ENCODE peak calls at places on chromosomes 12 and 14, in ten cellular contexts. S is RWPE1; E is adrenal gland; I is HCT116; Q is A549; M is stimulated activated CD8-positive, alpha-beta memory T cell treated with anti-CD3 and anti-CD28 coated beads, Interleukin-15, amount 100 ng/mL, for 1 hour; V is NAMALWA; W is GM10248; Z is stimulated activated CD4-positive, alpha-beta T cell treated with anti-CD3 and anti-CD28 coated beads, Interleukin-1b, Interleukin-23, amount 100 ng/mL, for 24 hours; H is naive thymus-derived CD8-positive, alpha-beta T cell. K is an unnamed sample.

GRCh38 chr14:21101802-21102413 is 1.0 kb downstream of the TMEM253 start:
- DNase-seq in E (no peak), Z (no peak), H (no peak), S (peak; percentile 28), W (peak; percentile 2), I (no peak), V (no peak), M (no peak), Q (no peak), K (no peak)

GRCh38 chr14:61812347-61813100 is 50.3 kb downstream of the SNAPC1 start:
- DNase-seq in M (no peak), I (no peak), Z (no peak), S (no peak), V (no peak), H (peak; percentile 12), W (peak; percentile 26), Q (no peak), E (no peak), K (no peak)

GRCh38 chr14:95227279-95227860 is 70.0 kb upstream of the DICER1 start:
- DNase-seq in I (no peak), Q (no peak), M (no peak), V (no peak), Z (no peak), S (no peak), W (no peak), H (no peak), E (no peak), K (no peak)

GRCh38 chr14:23294734-23295561 is 7.7 kb downstream of the PPP1R3E start:
- DNase-seq in M (no peak), W (no peak), H (peak; percentile 55), I (no peak), S (no peak), E (no peak), Q (peak; percentile 55), Z (no peak), V (peak; percentile 78), K (no peak)

GRCh38 chr12:17266856-17267255 is 660.9 kb upstream of the LMO3 start:
- DNase-seq in V (no peak), W (no peak), E (no peak), Z (no peak), M (no peak), I (no peak), H (no peak), S (no peak), Q (no peak), K (no peak)

GRCh38 chr14:43539210-43539609 is 967.9 kb downstream of the FSCB start:
- DNase-seq in W (no peak), Q (peak; percentile 33), V (no peak), S (peak; percentile 1), H (no peak), I (peak; percentile 1), M (no peak), Z (no peak), E (no peak), K (no peak)

GRCh38 chr12:58640314-58640713 is 280.0 kb downstream of the LRIG3 start:
- DNase-seq in E (no peak), W (no peak), V (no peak), H (no peak), S (no peak), Z (no peak), Q (no peak), I (no peak), M (no peak), K (no peak)

GRCh38 chr14:24481622-24482324 is 26.3 kb downstream of the CMA1 start:
- DNase-seq in Q (peak; percentile 65), V (peak; percentile 61), Z (peak; percentile 7), H (no peak), W (peak; percentile 84), M (peak; percentile 7), S (peak; percentile 82), E (no peak), I (peak; percentile 44), K (peak; percentile 17)

GRCh38 chr14:29144598-29144997 is 378.0 kb downstream of the FOXG1 start:
- DNase-seq in Q (no peak), E (no peak), S (peak; percentile 14), M (no peak), I (no peak), Z (no peak), H (no peak), W (no peak), V (no peak), K (no peak)